ENCODE peak calls at places on chromosomes 3 and 15, in four cellular contexts. N, F, J and X are unnamed samples.

GRCh38 chr3:53161345-53161819 is 373 bp downstream of the PRKCD start:
- DNase-seq in F (peak), J (peak), N (no peak), X (no peak)

GRCh38 chr3:27960133-27960532 is 238.0 kb upstream of the EOMES start:
- DNase-seq in F (no peak), N (no peak), J (no peak), X (peak)

GRCh38 chr3:139491966-139492365 is 15.7 kb upstream of the RBP2 start:
- DNase-seq in N (no peak), J (no peak), F (no peak), X (peak)

GRCh38 chr3:68018275-68018674 is 363.9 kb upstream of the SUCLG2 start:
- DNase-seq in N (no peak), F (no peak), J (peak), X (no peak)

GRCh38 chr3:171772427-171773056 is 37.7 kb downstream of the PLD1 start:
- DNase-seq in N (no peak), F (peak), J (peak), X (peak)

GRCh38 chr3:38368238-38368637 is 21.7 kb downstream of the XYLB start:
- DNase-seq in N (no peak), F (no peak), J (no peak), X (no peak)

GRCh38 chr15:52340093-52340492 is 44.5 kb upstream of the MYO5C start:
- DNase-seq in J (no peak), N (no peak), F (no peak), X (no peak)

GRCh38 chr3:45024601-45025262 is 1.4 kb upstream of the CLEC3B start:
- DNase-seq in F (no peak), J (no peak), N (no peak), X (no peak)

GRCh38 chr3:126135056-126135397 is 45.4 kb downstream of the ALDH1L1 start:
- DNase-seq in J (no peak), F (no peak), N (no peak), X (no peak)

GRCh38 chr15:97745481-97746071 is 214.9 kb upstream of the ARRDC4 start:
- DNase-seq in F (peak), N (no peak), J (peak), X (peak)

GRCh38 chr3:196287066-196287404 is 491 bp downstream of the PCYT1A start:
- DNase-seq in N (no peak), F (no peak), J (peak), X (peak)

GRCh38 chr15:96349034-96349932 is 18.8 kb downstream of the NR2F2 start:
- DNase-seq in J (no peak), F (no peak), N (no peak), X (no peak)

GRCh38 chr3:71127463-71128243 is 455.9 kb downstream of the FOXP1 start:
- DNase-seq in N (no peak), J (peak), F (peak), X (no peak)

GRCh38 chr3:32177702-32178198 is 60.7 kb upstream of the CMTM8 start:
- DNase-seq in F (peak), J (peak), N (peak), X (peak)

GRCh38 chr3:186732169-186732766 is 15.1 kb downstream of the KNG1 start:
- DNase-seq in F (no peak), N (no peak), J (no peak), X (no peak)

GRCh38 chr15:70608156-70608555 is 155.2 kb downstream of the UACA start:
- DNase-seq in F (no peak), N (no peak), J (peak), X (no peak)

GRCh38 chr3:189664311-189664710 is 33.1 kb downstream of the TP63 start:
- DNase-seq in N (peak), J (peak), F (no peak), X (no peak)

GRCh38 chr3:157099337-157100078 is 60.4 kb downstream of the CCNL1 start:
- DNase-seq in N (no peak), F (peak), J (no peak), X (no peak)

GRCh38 chr3:188624384-188624783 is 470.4 kb downstream of the LPP start:
- DNase-seq in F (no peak), N (no peak), J (peak), X (no peak)

GRCh38 chr3:73461582-73461981 is 163.2 kb downstream of the PDZRN3 start:
- DNase-seq in F (no peak), J (peak), N (no peak), X (no peak)

GRCh38 chr3:134699721-134700120 is 48.9 kb upstream of the KY start:
- DNase-seq in F (no peak), J (no peak), N (no peak), X (no peak)

GRCh38 chr3:114442251-114442650 is 148.4 kb downstream of the TIGIT start:
- DNase-seq in F (no peak), J (peak), N (no peak), X (no peak)

GRCh38 chr3:158802399-158803023 is 657 bp downstream of the MFSD1 start:
- DNase-seq in N (no peak), J (no peak), F (peak), X (no peak)

GRCh38 chr15:89090791-89091666 is 2.8 kb downstream of the ABHD2 start:
- DNase-seq in N (peak), F (peak), J (peak), X (peak)

GRCh38 chr3:48572517-48572916 is 8.9 kb upstream of the UCN2 start:
- DNase-seq in F (no peak), J (no peak), N (no peak), X (no peak)

GRCh38 chr3:173700336-173700735 is 302.8 kb downstream of the NLGN1 start:
- DNase-seq in J (no peak), F (no peak), N (no peak), X (peak)

GRCh38 chr15:86336051-86336788 is 256.5 kb downstream of the AGBL1 start:
- DNase-seq in F (no peak), N (peak), J (no peak), X (no peak)

GRCh38 chr3:141331370-141332318 is 36.7 kb upstream of the ZBTB38 start:
- DNase-seq in F (peak), N (peak), J (peak), X (peak)